ENCODE peak calls at places on chromosomes 7 and 10, in four cellular contexts. A is tibial artery, X is small intestine, U is neural crest cell. T is an unnamed sample.

GRCh38 chr10:6062101-6062771 is at the start of gene IL2RA:
- DNase-seq in X (no peak), A (peak; percentile 60), U (no peak), T (no peak)

GRCh38 chr10:27998178-27998953 is 513 bp downstream of the ODAD2 start:
- DNase-seq in X (no peak), U (peak; percentile 55), A (no peak), T (no peak)

GRCh38 chr7:132078891-132079735 is 497.2 kb downstream of the PLXNA4 start:
- DNase-seq in X (no peak), U (no peak), A (no peak), T (peak; percentile 68)

GRCh38 chr10:51176976-51177690 is 102.8 kb downstream of the PRKG1 start:
- DNase-seq in A (no peak), X (no peak), U (no peak), T (no peak)

GRCh38 chr7:68176974-68177373 is 1180.3 kb downstream of the TYW1 start:
- DNase-seq in U (peak; percentile 66), X (peak; percentile 56), A (no peak), T (peak; percentile 75)

GRCh38 chr7:64874114-64874513 is 29.0 kb upstream of the ZNF273 start:
- DNase-seq in A (no peak), X (no peak), U (no peak), T (no peak)

GRCh38 chr7:31553636-31554035 is 39.7 kb downstream of the ITPRID1 start:
- DNase-seq in A (no peak), X (peak; percentile 26), U (no peak), T (no peak)

GRCh38 chr7:88500146-88500545 is 193.5 kb upstream of the STEAP4 start:
- DNase-seq in U (no peak), A (no peak), X (no peak), T (no peak)

GRCh38 chr7:114183311-114184105 is 231.1 kb upstream of the FOXP2 start:
- DNase-seq in U (no peak), A (no peak), X (no peak), T (no peak)

GRCh38 chr7:30886608-30887011 is 25.0 kb upstream of the AQP1 start:
- DNase-seq in A (no peak), X (no peak), U (no peak), T (peak; percentile 35)

GRCh38 chr7:135768990-135769389 is 20.4 kb upstream of the FAM180A start:
- DNase-seq in A (no peak), X (no peak), U (no peak), T (no peak)

GRCh38 chr10:132149917-132150316 is 36.8 kb upstream of the DPYSL4 start:
- DNase-seq in X (no peak), U (no peak), A (peak; percentile 54), T (no peak)